ENCODE peak calls at places on chromosome 18, in nine cellular contexts. V is GM23338, C is H1, Z is transverse colon, N is K562, X is breast epithelium, B is SK-N-SH, Y is upper lobe of left lung, S is endothelial cell of umbilical vein. T is an unnamed sample.

GRCh38 chr18:7614030-7614429 is 46.9 kb downstream of the PTPRM start:
- DNase-seq in V (no peak), C (no peak), Z (no peak), N (no peak), X (no peak), B (no peak), Y (no peak), S (no peak), T (no peak)

GRCh38 chr18:12317664-12318333 is 9.8 kb downstream of the TUBB6 start:
- DNase-seq in V (no peak), C (no peak), Z (no peak), N (no peak), X (no peak), B (no peak), Y (no peak), S (no peak), T (no peak)

GRCh38 chr18:67600181-67600631 is 83.7 kb upstream of the DSEL start:
- DNase-seq in V (no peak), C (no peak), Z (no peak), N (no peak), X (no peak), B (peak), Y (no peak), S (no peak), T (no peak)

GRCh38 chr18:55577812-55578539 is 10.0 kb downstream of the TCF4 start:
- DNase-seq in V (peak), C (no peak), Z (no peak), N (peak), X (no peak), B (peak), Y (no peak), S (no peak), T (no peak)

GRCh38 chr18:41828137-41828536 is 126.9 kb upstream of the PIK3C3 start:
- DNase-seq in V (no peak), C (no peak), Z (no peak), N (no peak), X (no peak), B (no peak), Y (no peak), S (no peak), T (no peak)

GRCh38 chr18:54163458-54163857 is 61.0 kb downstream of the MBD2 start:
- DNase-seq in V (no peak), C (no peak), Z (no peak), N (no peak), X (no peak), B (no peak), Y (no peak), S (no peak), T (no peak)

GRCh38 chr18:26544459-26544858 is 3.9 kb downstream of the KCTD1 start:
- DNase-seq in V (no peak), C (no peak), Z (no peak), N (no peak), X (no peak), B (no peak), Y (no peak), S (no peak), T (no peak)

GRCh38 chr18:79939096-79939495 is 12.4 kb downstream of the SLC66A2 start:
- DNase-seq in V (no peak), C (no peak), Z (peak), N (no peak), X (peak), B (no peak), Y (no peak), S (no peak), T (no peak)

GRCh38 chr18:69992776-69993175 is 45.1 kb upstream of the CD226 start:
- DNase-seq in V (no peak), C (no peak), Z (no peak), N (no peak), X (no peak), B (no peak), Y (no peak), S (no peak), T (no peak)

GRCh38 chr18:26813043-26813442 is 52.5 kb downstream of the AQP4 start:
- DNase-seq in V (peak), C (peak), Z (peak), N (peak), X (no peak), B (peak), Y (no peak), S (no peak), T (no peak)

GRCh38 chr18:68426731-68427315 is 288.1 kb downstream of the TMX3 start:
- DNase-seq in V (no peak), C (no peak), Z (no peak), N (no peak), X (no peak), B (no peak), Y (no peak), S (no peak), T (no peak)

GRCh38 chr18:51030537-51031258 is 685 bp downstream of the SMAD4 start:
- DNase-seq in V (peak), C (no peak), Z (peak), N (peak), X (peak), B (peak), Y (peak), S (peak), T (no peak)

GRCh38 chr18:3703732-3704176 is 253.8 kb downstream of the TGIF1 start:
- DNase-seq in V (peak), C (no peak), Z (peak), N (peak), X (peak), B (peak), Y (no peak), S (peak), T (no peak)

GRCh38 chr18:79928563-79928960 is 22.9 kb downstream of the SLC66A2 start:
- DNase-seq in V (no peak), C (no peak), Z (peak), N (no peak), X (no peak), B (no peak), Y (no peak), S (no peak), T (no peak)

GRCh38 chr18:6728809-6729246 is 688 bp upstream of the ARHGAP28 start:
- DNase-seq in V (no peak), C (no peak), Z (no peak), N (peak), X (no peak), B (no peak), Y (no peak), S (no peak), T (no peak)

GRCh38 chr18:45353530-45353929 is 261.7 kb upstream of the SLC14A2 start:
- DNase-seq in V (no peak), C (no peak), Z (no peak), N (no peak), X (no peak), B (no peak), Y (no peak), S (no peak), T (no peak)

GRCh38 chr18:6682437-6683111 is 46.9 kb upstream of the ARHGAP28 start:
- DNase-seq in V (peak), C (no peak), Z (no peak), N (peak), X (no peak), B (no peak), Y (no peak), S (no peak), T (no peak)

GRCh38 chr18:23683155-23683554 is 6.1 kb upstream of the LAMA3 start:
- DNase-seq in V (no peak), C (no peak), Z (no peak), N (no peak), X (no peak), B (no peak), Y (no peak), S (no peak), T (no peak)

GRCh38 chr18:44715245-44715644 is 34.6 kb downstream of the SETBP1 start:
- DNase-seq in V (no peak), C (no peak), Z (peak), N (no peak), X (peak), B (no peak), Y (no peak), S (no peak), T (no peak)

GRCh38 chr18:57427429-57428181 is 7.6 kb upstream of the ONECUT2 start:
- DNase-seq in V (peak), C (no peak), Z (no peak), N (no peak), X (no peak), B (no peak), Y (peak), S (no peak), T (no peak)

GRCh38 chr18:26458526-26459232 is 89.7 kb downstream of the KCTD1 start:
- DNase-seq in V (no peak), C (no peak), Z (no peak), N (no peak), X (peak), B (no peak), Y (no peak), S (peak), T (peak)

GRCh38 chr18:45626330-45627203 is 11.3 kb downstream of the SLC14A2 start:
- DNase-seq in V (peak), C (peak), Z (no peak), N (no peak), X (no peak), B (no peak), Y (no peak), S (no peak), T (no peak)

GRCh38 chr18:13725566-13726227 is 661 bp downstream of the FAM210A start:
- DNase-seq in V (peak), C (no peak), Z (no peak), N (peak), X (no peak), B (no peak), Y (no peak), S (peak), T (peak)

GRCh38 chr18:2627821-2628276 is 27.7 kb upstream of the SMCHD1 start:
- DNase-seq in V (no peak), C (no peak), Z (no peak), N (peak), X (no peak), B (no peak), Y (no peak), S (no peak), T (no peak)

GRCh38 chr18:54910161-54910919 is 48.9 kb downstream of the CCDC68 start:
- DNase-seq in V (no peak), C (no peak), Z (no peak), N (no peak), X (no peak), B (no peak), Y (peak), S (no peak), T (no peak)

GRCh38 chr18:6222271-6222670 is 192.4 kb downstream of the L3MBTL4 start:
- DNase-seq in V (no peak), C (no peak), Z (no peak), N (no peak), X (no peak), B (no peak), Y (no peak), S (no peak), T (no peak)

GRCh38 chr18:2736823-2737222 is 81.3 kb downstream of the SMCHD1 start:
- DNase-seq in V (no peak), C (no peak), Z (no peak), N (no peak), X (no peak), B (no peak), Y (no peak), S (no peak), T (no peak)

GRCh38 chr18:57437433-57437781 is 2.2 kb downstream of the ONECUT2 start:
- DNase-seq in V (peak), C (no peak), Z (no peak), N (no peak), X (no peak), B (peak), Y (peak), S (no peak), T (no peak)

GRCh38 chr18:54776282-54776977 is 51.8 kb upstream of the RAB27B start:
- DNase-seq in V (no peak), C (no peak), Z (no peak), N (peak), X (peak), B (no peak), Y (no peak), S (peak), T (no peak)

GRCh38 chr18:78080081-78080480 is 830.4 kb downstream of the GALR1 start:
- DNase-seq in V (no peak), C (no peak), Z (no peak), N (no peak), X (no peak), B (no peak), Y (no peak), S (no peak), T (no peak)

GRCh38 chr18:25281522-25281921 is 70.4 kb downstream of the ZNF521 start:
- DNase-seq in V (no peak), C (no peak), Z (no peak), N (no peak), X (no peak), B (no peak), Y (no peak), S (no peak), T (no peak)

GRCh38 chr18:55206941-55207340 is 247.7 kb upstream of the CCDC68 start:
- DNase-seq in V (no peak), C (no peak), Z (no peak), N (no peak), X (no peak), B (no peak), Y (no peak), S (no peak), T (no peak)

GRCh38 chr18:67662996-67663395 is 146.5 kb upstream of the DSEL start:
- DNase-seq in V (no peak), C (no peak), Z (no peak), N (no peak), X (no peak), B (no peak), Y (no peak), S (no peak), T (no peak)

GRCh38 chr18:76564117-76564516 is 69.1 kb upstream of the ZNF516 start:
- DNase-seq in V (no peak), C (no peak), Z (no peak), N (no peak), X (no peak), B (no peak), Y (no peak), S (no peak), T (no peak)

GRCh38 chr18:49968649-49969309 is 155.4 kb upstream of the ACAA2 start:
- DNase-seq in V (no peak), C (no peak), Z (no peak), N (no peak), X (no peak), B (no peak), Y (no peak), S (no peak), T (no peak)

GRCh38 chr18:49967914-49968313 is 154.6 kb upstream of the ACAA2 start:
- DNase-seq in V (no peak), C (no peak), Z (no peak), N (no peak), X (no peak), B (no peak), Y (no peak), S (no peak), T (no peak)

GRCh38 chr18:49963217-49963616 is 149.9 kb upstream of the ACAA2 start:
- DNase-seq in V (no peak), C (no peak), Z (no peak), N (no peak), X (no peak), B (no peak), Y (no peak), S (no peak), T (no peak)

GRCh38 chr18:49967171-49967570 is 153.8 kb upstream of the ACAA2 start:
- DNase-seq in V (no peak), C (no peak), Z (no peak), N (no peak), X (no peak), B (no peak), Y (no peak), S (no peak), T (no peak)

GRCh38 chr18:49966090-49966489 is 152.8 kb upstream of the ACAA2 start:
- DNase-seq in V (no peak), C (no peak), Z (no peak), N (no peak), X (no peak), B (no peak), Y (no peak), S (no peak), T (no peak)
- H3K27ac ChIP-seq in V (no peak), C (no peak), Z (peak), N (no peak), X (no peak), B (no peak), Y (no peak), S (no peak), T (peak)

DNA sequence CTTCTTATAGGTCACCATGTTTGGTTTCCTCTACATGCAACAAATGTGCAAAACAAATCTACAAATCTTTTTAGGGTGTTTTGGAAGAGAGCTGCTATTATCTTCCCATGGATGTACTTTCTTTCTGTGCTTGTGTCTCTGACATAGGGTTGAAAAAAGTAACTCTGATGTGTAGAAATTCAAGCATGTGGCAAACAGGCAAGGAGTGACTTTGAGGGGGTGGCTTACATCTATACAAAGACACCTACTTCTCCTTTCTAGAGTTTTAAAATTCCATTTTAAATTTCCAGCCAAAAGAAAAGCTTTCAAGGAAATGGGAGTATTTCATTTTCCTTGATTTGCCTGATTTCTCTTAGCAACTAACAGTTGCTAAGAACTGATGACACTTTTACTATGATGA is 904.8 kb upstream of the CELF4 start:
- DNase-seq in V (no peak), C (no peak), Z (no peak), N (no peak), X (no peak), B (no peak), Y (no peak), S (no peak), T (no peak)
- TF ChIP-seq POLR2AphosphoS5 in V (no peak), C (no peak), Z (no peak), N (no peak), X (no peak), B (no peak), Y (no peak), S (no peak), T (no peak)

DNA sequence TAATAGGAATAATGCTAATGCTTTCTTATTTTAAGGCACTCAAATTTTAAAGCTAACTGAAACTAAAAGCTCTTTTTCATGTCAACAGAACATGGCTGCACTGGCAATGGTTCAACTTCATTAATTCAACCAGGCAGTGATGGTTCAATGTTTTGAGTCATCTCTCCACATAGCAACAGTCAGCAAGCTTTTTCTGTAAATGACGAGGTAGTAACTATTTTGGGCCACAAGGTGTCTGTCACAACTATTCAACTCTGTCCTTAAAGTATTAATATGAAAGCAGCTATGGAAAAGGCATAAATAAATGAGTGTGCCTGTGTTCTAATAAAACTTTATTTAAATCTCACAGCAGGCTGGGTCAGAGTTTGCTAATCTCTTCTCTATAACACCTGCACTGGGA is 1425.6 kb upstream of the PIK3C3 start:
- DNase-seq in V (peak), C (no peak), Z (no peak), N (no peak), X (no peak), B (no peak), Y (no peak), S (peak), T (no peak)
- TF ChIP-seq CTCF in V (peak), C (peak), Z (no peak), N (no peak), X (no peak), B (peak), Y (no peak), S (no peak), T (no peak)

DNA sequence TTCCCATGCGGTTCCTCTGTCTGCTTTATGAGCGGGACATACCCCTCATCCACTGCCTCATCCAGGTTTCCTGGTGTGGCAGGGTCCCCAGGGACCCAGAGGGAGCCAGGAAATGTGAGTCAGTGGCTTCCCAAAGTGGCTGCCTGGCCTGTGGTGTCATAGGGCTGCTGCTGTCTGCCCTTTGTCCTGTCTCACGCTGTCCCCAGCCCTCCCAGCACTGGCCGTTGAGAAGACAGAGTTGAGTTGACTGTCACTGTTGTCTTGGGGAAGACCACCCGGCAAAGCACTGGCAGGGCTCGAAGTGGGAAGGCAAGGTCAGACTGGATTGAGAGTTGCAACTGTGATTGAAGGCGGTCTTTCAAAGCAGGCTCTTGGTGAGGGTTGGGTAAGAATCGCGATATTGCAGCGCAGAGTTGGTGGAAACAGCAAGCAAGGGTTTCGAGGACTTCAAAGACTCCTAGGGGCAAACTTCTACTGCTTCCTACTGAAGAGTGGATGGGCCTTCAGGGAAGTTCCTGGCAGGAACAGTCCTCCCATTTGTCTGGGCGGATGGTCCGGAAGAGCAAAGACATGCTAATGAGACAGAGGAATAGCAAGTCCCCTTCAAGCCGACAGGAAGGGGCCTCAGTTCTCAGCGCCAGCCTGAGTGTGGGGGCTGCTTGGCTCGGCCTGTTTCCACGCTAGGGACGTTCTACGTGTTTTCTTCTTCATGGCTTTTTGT is 33.9 kb downstream of the RAB31 start:
- DNase-seq in V (peak), C (peak), Z (no peak), N (peak), X (no peak), B (no peak), Y (no peak), S (peak), T (no peak)
- H3K27ac ChIP-seq in V (peak), C (peak), Z (peak), N (peak), X (peak), B (no peak), Y (peak), S (peak), T (peak)

DNA sequence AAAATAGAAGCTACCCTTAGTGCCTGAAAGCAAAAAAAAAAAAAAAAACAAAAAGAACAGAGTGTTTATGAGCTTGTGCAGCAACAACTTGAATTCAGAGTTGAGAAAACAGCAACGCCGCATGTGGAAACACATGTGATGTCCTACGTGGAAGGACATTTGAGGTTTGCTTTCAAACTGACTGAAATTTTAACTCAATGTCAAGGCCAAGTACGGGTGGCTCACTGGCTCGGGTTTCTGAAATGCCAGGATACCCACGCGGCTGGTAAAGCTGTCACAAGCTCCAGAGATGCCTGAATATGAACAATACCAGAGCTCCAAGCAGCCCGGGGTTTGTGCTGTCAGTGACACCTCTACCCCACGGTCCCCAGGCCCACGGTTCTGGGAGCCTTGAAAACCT is 72.2 kb upstream of the THOC1 start:
- DNase-seq in V (no peak), C (no peak), Z (no peak), N (no peak), X (no peak), B (no peak), Y (no peak), S (no peak), T (no peak)
- TF ChIP-seq POLR2AphosphoS5 in V (no peak), C (no peak), Z (no peak), N (no peak), X (no peak), B (no peak), Y (no peak), S (no peak), T (no peak)

DNA sequence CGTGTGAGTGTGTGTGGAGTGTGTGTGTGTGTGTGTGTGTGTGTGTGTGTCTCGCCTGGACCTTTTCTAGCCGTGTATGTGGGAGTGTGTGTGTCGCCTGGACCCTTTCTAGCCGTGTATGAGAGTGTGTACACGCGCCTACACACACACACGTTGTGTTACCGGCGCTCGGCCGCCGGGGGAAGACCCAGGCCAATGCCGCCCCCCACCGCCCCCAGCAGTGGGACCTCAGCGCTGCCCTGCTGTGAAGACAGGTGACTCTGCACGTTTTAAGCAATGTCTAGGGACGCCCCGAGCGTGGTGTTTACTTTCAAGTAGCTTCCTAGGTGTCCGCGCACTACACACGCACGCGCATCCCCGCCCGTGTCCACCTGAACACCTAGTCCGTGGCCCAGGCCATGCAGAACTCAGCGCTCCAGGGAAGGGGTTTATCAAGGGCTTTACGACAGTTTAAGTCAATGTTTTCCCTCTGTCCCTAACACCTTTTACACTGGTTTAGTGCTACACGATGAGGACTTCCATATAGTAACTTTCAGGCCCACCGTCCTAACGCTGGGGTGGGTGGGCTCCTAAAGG is 1.2 kb upstream of the BCL2 start:
- DNase-seq in V (peak), C (no peak), Z (peak), N (peak), X (peak), B (peak), Y (peak), S (peak), T (no peak)
- TF ChIP-seq CTCF in V (peak), C (no peak), Z (no peak), N (no peak), X (no peak), B (no peak), Y (no peak), S (no peak), T (no peak)

T was measured in vagina.